ENCODE peak calls at places on chromosome 1, in six cellular contexts. M, T, F, U, H and O are unnamed samples.

GRCh38 chr1:34362949-34363348 is 186.2 kb downstream of the C1orf94 start:
- DNase-seq in M (no peak), T (no peak), F (no peak), U (no peak), H (peak; percentile 75), O (no peak)

GRCh38 chr1:222828939-222829338 is 14.1 kb downstream of the DISP1 start:
- DNase-seq in M (no peak), T (no peak), F (no peak), U (no peak), H (no peak), O (peak; percentile 19)

GRCh38 chr1:201511925-201512539 is 5.1 kb upstream of the CSRP1 start:
- DNase-seq in M (no peak), T (no peak), F (peak; percentile 77), U (peak; percentile 38), H (no peak), O (no peak)

GRCh38 chr1:158491372-158491771 is 19.4 kb downstream of the OR10R2 start:
- DNase-seq in M (no peak), T (no peak), F (no peak), U (no peak), H (no peak), O (no peak)

GRCh38 chr1:199551967-199552565 is 475.4 kb upstream of the NR5A2 start:
- DNase-seq in M (peak; percentile 9), T (peak; percentile 76), F (peak; percentile 9), U (peak; percentile 88), H (no peak), O (peak; percentile 84)

GRCh38 chr1:8020032-8020431 is 6.1 kb downstream of the ERRFI1 start:
- DNase-seq in M (no peak), T (peak; percentile 59), F (no peak), U (peak; percentile 72), H (no peak), O (peak; percentile 73)

GRCh38 chr1:116911166-116911553 is 1.4 kb downstream of the PTGFRN start:
- DNase-seq in M (no peak), T (no peak), F (no peak), U (no peak), H (no peak), O (no peak)

GRCh38 chr1:9580942-9581341 is 7.8 kb upstream of the TMEM201 start:
- DNase-seq in M (no peak), T (no peak), F (no peak), U (no peak), H (no peak), O (no peak)

GRCh38 chr1:241608379-241609033 is 31.7 kb downstream of the CHML start:
- DNase-seq in M (no peak), T (peak; percentile 79), F (no peak), U (peak; percentile 64), H (no peak), O (peak; percentile 54)

GRCh38 chr1:15007842-15008241 is 145.7 kb upstream of the TMEM51 start:
- DNase-seq in M (no peak), T (no peak), F (peak; percentile 20), U (peak; percentile 12), H (no peak), O (no peak)

GRCh38 chr1:100731758-100732157 is 12.2 kb downstream of the VCAM1 start:
- DNase-seq in M (no peak), T (no peak), F (no peak), U (no peak), H (no peak), O (no peak)

GRCh38 chr1:61808321-61808720 is 66.0 kb downstream of the PATJ start:
- DNase-seq in M (no peak), T (no peak), F (no peak), U (no peak), H (no peak), O (no peak)

GRCh38 chr1:223223091-223223995 is 80.3 kb upstream of the TLR5 start:
- DNase-seq in M (no peak), T (no peak), F (no peak), U (no peak), H (no peak), O (no peak)

GRCh38 chr1:152806576-152806975 is at the start of gene LCE1C:
- DNase-seq in M (no peak), T (no peak), F (no peak), U (no peak), H (no peak), O (no peak)

GRCh38 chr1:97006044-97006676 is 284.6 kb downstream of the PTBP2 start:
- DNase-seq in M (no peak), T (peak; percentile 84), F (no peak), U (peak; percentile 94), H (no peak), O (peak; percentile 88)

GRCh38 chr1:232319106-232319505 is 310.8 kb downstream of the SIPA1L2 start:
- DNase-seq in M (no peak), T (no peak), F (peak; percentile 88), U (no peak), H (no peak), O (peak; percentile 3)

GRCh38 chr1:156533568-156534220 is 33.1 kb upstream of the MEF2D start:
- DNase-seq in M (no peak), T (no peak), F (no peak), U (no peak), H (no peak), O (no peak)

GRCh38 chr1:121586369-121587229 is 401.8 kb downstream of the SRGAP2C start:
- DNase-seq in M (no peak), T (no peak), F (no peak), U (no peak), H (no peak), O (peak; percentile 32)

GRCh38 chr1:60569189-60569588 is 495.6 kb upstream of the C1orf87 start:
- DNase-seq in M (no peak), T (no peak), F (no peak), U (no peak), H (no peak), O (no peak)

GRCh38 chr1:236507022-236507700 is 16.6 kb upstream of the LGALS8 start:
- DNase-seq in M (no peak), T (peak; percentile 49), F (peak; percentile 66), U (peak; percentile 66), H (no peak), O (peak; percentile 85)

GRCh38 chr1:157992031-157992568 is 1.3 kb upstream of the KIRREL1 start:
- DNase-seq in M (no peak), T (peak; percentile 63), F (peak; percentile 70), U (peak; percentile 80), H (no peak), O (peak; percentile 77)

GRCh38 chr1:204465469-204466415 is 28.9 kb downstream of the PIK3C2B start:
- DNase-seq in M (no peak), T (no peak), F (peak; percentile 53), U (peak; percentile 11), H (no peak), O (no peak)

GRCh38 chr1:231446138-231446537 is 24.1 kb upstream of the EGLN1 start:
- DNase-seq in M (no peak), T (no peak), F (no peak), U (no peak), H (no peak), O (no peak)

GRCh38 chr1:242477944-242478343 is 46.6 kb downstream of the PLD5 start:
- DNase-seq in M (no peak), T (no peak), F (no peak), U (no peak), H (no peak), O (no peak)

GRCh38 chr1:18927082-18927653 is 24.8 kb upstream of the ALDH4A1 start:
- DNase-seq in M (no peak), T (no peak), F (no peak), U (no peak), H (no peak), O (no peak)

GRCh38 chr1:237903961-237904360 is 13.2 kb upstream of the ZP4 start:
- DNase-seq in M (no peak), T (no peak), F (no peak), U (no peak), H (no peak), O (no peak)

GRCh38 chr1:225780609-225781008 is 3.0 kb downstream of the SRP9 start:
- DNase-seq in M (no peak), T (no peak), F (no peak), U (no peak), H (no peak), O (no peak)

GRCh38 chr1:225887030-225887314 is 2.0 kb downstream of the LEFTY1 start:
- DNase-seq in M (no peak), T (no peak), F (no peak), U (no peak), H (no peak), O (no peak)

GRCh38 chr1:28812669-28813468 is 899 bp downstream of the OPRD1 start:
- DNase-seq in M (no peak), T (no peak), F (no peak), U (no peak), H (no peak), O (no peak)

GRCh38 chr1:240190881-240191385 is 99.2 kb downstream of the FMN2 start:
- DNase-seq in M (peak; percentile 94), T (peak; percentile 100), F (no peak), U (peak; percentile 91), H (no peak), O (peak; percentile 93)

GRCh38 chr1:8889925-8890785 is 11.7 kb upstream of the ENO1 start:
- DNase-seq in M (peak; percentile 59), T (peak; percentile 89), F (peak; percentile 89), U (peak; percentile 80), H (peak; percentile 93), O (peak; percentile 98)

GRCh38 chr1:4323309-4323708 is 331.1 kb upstream of the AJAP1 start:
- DNase-seq in M (no peak), T (no peak), F (no peak), U (no peak), H (no peak), O (no peak)
- H3K4me3 ChIP-seq in M (no peak overlapping the region), T (no peak overlapping the region), F (no peak overlapping the region), U (no peak overlapping the region), H (no peak overlapping the region), O (no peak overlapping the region)

DNA sequence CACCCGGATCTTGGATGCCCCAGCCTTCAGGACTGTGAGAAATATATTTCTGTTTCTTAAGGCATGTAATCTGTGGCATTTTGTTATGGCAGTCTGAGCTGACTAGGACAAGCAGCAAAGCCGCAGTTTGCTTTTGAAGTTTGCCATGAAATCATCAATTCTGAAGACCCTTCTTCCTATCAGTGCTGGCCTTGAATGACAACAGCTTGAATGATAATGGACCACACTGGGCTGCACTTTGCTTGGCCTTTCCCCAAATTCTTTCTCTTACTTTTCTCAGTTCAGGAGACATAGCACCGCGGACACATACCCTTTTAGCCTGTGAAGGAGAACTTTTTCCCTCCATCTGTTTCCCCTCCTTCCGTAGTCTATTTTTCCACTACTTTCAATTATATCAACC is 42.7 kb downstream of the HLX start:
- DNase-seq in M (no peak), T (no peak), F (no peak), U (no peak), H (no peak), O (no peak)
- TF ChIP-seq CTCF in M (no peak), T (no peak), F (no peak), U (no peak), H (no peak), O (no peak)

GRCh38 chr1:180854001-180854400 is 58.7 kb upstream of the KIAA1614 start:
- DNase-seq in M (no peak), T (no peak), F (no peak), U (peak; percentile 22), H (no peak), O (peak; percentile 27)
- H3K4me3 ChIP-seq in M (no peak overlapping the region), T (no peak overlapping the region), F (no peak overlapping the region), U (no peak overlapping the region), H (no peak overlapping the region), O (no peak overlapping the region)

DNA sequence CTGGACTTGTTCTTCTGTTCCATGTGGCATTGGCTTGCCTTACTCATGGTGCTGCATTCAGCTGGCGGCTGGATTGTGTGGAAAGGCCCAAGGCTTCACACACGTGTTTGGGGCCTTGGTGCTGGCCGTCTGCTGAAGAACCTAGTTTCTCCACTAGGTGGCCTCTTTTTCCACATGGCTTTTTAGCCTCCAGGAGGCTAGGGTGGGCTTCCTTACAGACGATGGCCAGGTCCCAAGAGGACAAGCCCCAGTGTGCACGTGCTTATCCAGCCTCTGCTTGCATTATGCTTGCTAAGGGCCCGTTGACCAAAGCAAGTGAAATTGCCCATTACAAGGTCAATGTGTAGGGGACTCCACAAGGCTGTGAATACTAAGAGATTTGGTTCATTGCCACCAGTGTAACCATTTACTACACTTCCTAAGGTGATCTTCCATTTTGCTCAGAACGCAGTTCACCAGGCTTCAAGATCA is 47.5 kb upstream of the FOXO6 start:
- DNase-seq in M (no peak), T (no peak), F (no peak), U (peak; percentile 21), H (peak; percentile 62), O (peak; percentile 34)
- TF ChIP-seq CTCF in M (peak; percentile 23), T (peak; percentile 22), F (peak; percentile 40), U (peak; percentile 62), H (peak; percentile 55), O (peak; percentile 62)